ENCODE peak calls at places on chromosome 21, in five cellular contexts. Q, H, F, E and P are unnamed samples.

GRCh38 chr21:43921979-43922945 is 57.2 kb downstream of the AGPAT3 start:
- DNase-seq in Q (peak), H (no peak), F (no peak), E (no peak), P (peak)

GRCh38 chr21:45990741-45991605 is 9.4 kb downstream of the COL6A1 start:
- DNase-seq in Q (no peak), H (no peak), F (no peak), E (no peak), P (no peak)

GRCh38 chr21:42630626-42631025 is 22.8 kb upstream of the PDE9A start:
- DNase-seq in Q (no peak), H (no peak), F (no peak), E (no peak), P (peak)

GRCh38 chr21:33244082-33244780 is 14.5 kb downstream of the IFNAR2 start:
- DNase-seq in Q (no peak), H (no peak), F (no peak), E (no peak), P (no peak)

GRCh38 chr21:45823100-45823681 is 158.4 kb upstream of the COL6A1 start:
- DNase-seq in Q (no peak), H (no peak), F (no peak), E (no peak), P (no peak)

GRCh38 chr21:35697321-35697808 is 363.0 kb downstream of the SETD4 start:
- DNase-seq in Q (no peak), H (no peak), F (no peak), E (peak), P (peak)

GRCh38 chr21:46078984-46079356 is 18.9 kb upstream of the COL6A2 start:
- DNase-seq in Q (no peak), H (no peak), F (no peak), E (no peak), P (no peak)

GRCh38 chr21:42564561-42564971 is 50.9 kb downstream of the SLC37A1 start:
- DNase-seq in Q (no peak), H (no peak), F (no peak), E (no peak), P (no peak)

GRCh38 chr21:42150458-42151085 is 68.4 kb upstream of the ABCG1 start:
- DNase-seq in Q (no peak), H (no peak), F (no peak), E (no peak), P (no peak)

GRCh38 chr21:46205121-46205520 is 20.9 kb upstream of the SPATC1L start:
- DNase-seq in Q (no peak), H (no peak), F (no peak), E (no peak), P (no peak)

GRCh38 chr21:32771134-32771523 is 426 bp downstream of the PAXBP1 start:
- DNase-seq in Q (peak), H (peak), F (no peak), E (no peak), P (no peak)

GRCh38 chr21:29321908-29322569 is 23.3 kb downstream of the BACH1 start:
- DNase-seq in Q (no peak), H (no peak), F (no peak), E (no peak), P (no peak)

GRCh38 chr21:31335957-31336738 is 7.9 kb downstream of the TIAM1 start:
- DNase-seq in Q (no peak), H (peak), F (peak), E (no peak), P (peak)

GRCh38 chr21:28067015-28067414 is 925.7 kb downstream of the LTN1 start:
- DNase-seq in Q (no peak), H (no peak), F (no peak), E (no peak), P (no peak)

GRCh38 chr21:35682874-35683549 is 377.3 kb downstream of the SETD4 start:
- DNase-seq in Q (no peak), H (no peak), F (no peak), E (no peak), P (no peak)

GRCh38 chr21:28794341-28794970 is 198.2 kb downstream of the LTN1 start:
- DNase-seq in Q (no peak), H (no peak), F (no peak), E (no peak), P (no peak)

GRCh38 chr21:43302769-43303168 is 124.2 kb downstream of the SIK1 start:
- DNase-seq in Q (no peak), H (no peak), F (no peak), E (no peak), P (no peak)

GRCh38 chr21:26925122-26925521 is 41.8 kb downstream of the ADAMTS5 start:
- DNase-seq in Q (no peak), H (no peak), F (no peak), E (no peak), P (no peak)

GRCh38 chr21:26964379-26964778 is 2.5 kb downstream of the ADAMTS5 start:
- DNase-seq in Q (no peak), H (no peak), F (no peak), E (no peak), P (no peak)

GRCh38 chr21:20802631-20803260 is 195.5 kb upstream of the NCAM2 start:
- DNase-seq in Q (no peak), H (no peak), F (peak), E (no peak), P (peak)

GRCh38 chr21:32994305-32994704 is 31.4 kb upstream of the OLIG2 start:
- DNase-seq in Q (no peak), H (no peak), F (peak), E (no peak), P (no peak)

GRCh38 chr21:15029077-15029476 is 35.7 kb downstream of the NRIP1 start:
- DNase-seq in Q (no peak), H (no peak), F (no peak), E (no peak), P (no peak)

GRCh38 chr21:42578034-42578433 is 64.4 kb downstream of the SLC37A1 start:
- DNase-seq in Q (no peak), H (no peak), F (no peak), E (no peak), P (no peak)

GRCh38 chr21:43306911-43307676 is 119.8 kb downstream of the SIK1 start:
- DNase-seq in Q (peak), H (no peak), F (no peak), E (no peak), P (peak)